ENCODE peak calls at places on chromosome 17, in ten cellular contexts. T is PC-3, J is lower lobe of right lung, V is kidney, P is left lung, M is pancreas, C is transverse colon, Z is tibial nerve, F is right lobe of liver, L is ovary. G is an unnamed sample. For H3K9me3, the result is how much of the 10 kb centered on the place peaks cover.

GRCh38 chr17:61414141-61414935 is 14.7 kb downstream of the TBX2 start:
- DNase-seq in M (no peak), J (peak), P (peak), L (no peak), V (no peak), Z (no peak), F (peak), C (no peak), T (peak), G (no peak)

GRCh38 chr17:44219126-44219635 is 294 bp downstream of the UBTF start:
- DNase-seq in J (peak), F (peak), L (peak), T (peak), M (peak), C (peak), P (peak), V (peak), Z (no peak), G (no peak)

GRCh38 chr17:79922161-79922569 is 82.9 kb upstream of the CBX4 start:
- DNase-seq in V (peak), F (peak), L (no peak), P (no peak), Z (no peak), M (no peak), T (no peak), C (peak), J (no peak), G (no peak)

GRCh38 chr17:13746379-13746778 is 144.7 kb upstream of the HS3ST3A1 start:
- DNase-seq in Z (no peak), T (no peak), J (no peak), L (no peak), V (no peak), P (no peak), F (no peak), M (no peak), C (no peak), G (no peak)

GRCh38 chr17:11492511-11492910 is 105.8 kb upstream of the DNAH9 start:
- DNase-seq in Z (no peak), C (no peak), L (no peak), M (no peak), V (no peak), P (no peak), T (no peak), J (no peak), F (no peak), G (no peak)

GRCh38 chr17:74861554-74862107 is 1.9 kb upstream of the GRIN2C start:
- DNase-seq in Z (no peak), M (no peak), F (no peak), V (no peak), P (no peak), L (peak), T (no peak), J (no peak), C (no peak), G (no peak)

GRCh38 chr17:50218071-50218759 is 16.8 kb upstream of the COL1A1 start:
- DNase-seq in V (no peak), F (no peak), P (no peak), T (peak), C (no peak), M (no peak), Z (no peak), J (no peak), L (no peak), G (no peak)

GRCh38 chr17:14886200-14886739 is 378.9 kb downstream of the PMP22 start:
- DNase-seq in F (no peak), J (no peak), V (no peak), P (no peak), T (peak), C (no peak), Z (no peak), M (no peak), L (no peak), G (no peak)

GRCh38 chr17:77599699-77600098 is 358.8 kb upstream of the TNRC6C start:
- DNase-seq in C (no peak), J (no peak), L (no peak), M (no peak), P (no peak), T (no peak), V (no peak), F (no peak), Z (no peak), G (no peak)

GRCh38 chr17:74513987-74514631 is 17.2 kb downstream of the CD300LB start:
- DNase-seq in J (no peak), L (no peak), T (peak), M (no peak), C (no peak), P (no peak), F (no peak), V (no peak), Z (peak), G (no peak)

GRCh38 chr17:19464033-19465026 is 53.3 kb downstream of the RNF112 start:
- DNase-seq in M (no peak), C (no peak), T (no peak), F (no peak), P (no peak), V (no peak), L (peak), J (no peak), Z (peak), G (no peak)

GRCh38 chr17:897970-898619 is 81.5 kb downstream of the NXN start:
- DNase-seq in P (no peak), T (no peak), J (no peak), L (no peak), Z (no peak), M (no peak), F (no peak), V (no peak), C (no peak), G (no peak)

GRCh38 chr17:79624658-79625478 is 14.0 kb upstream of the RBFOX3 start:
- DNase-seq in F (peak), V (peak), Z (no peak), L (peak), T (no peak), P (peak), C (peak), M (peak), J (peak), G (no peak)

GRCh38 chr17:58219789-58220183 is 731 bp upstream of the MKS1 start:
- DNase-seq in V (no peak), P (no peak), F (no peak), L (no peak), T (peak), J (no peak), M (no peak), Z (no peak), C (no peak), G (no peak)

GRCh38 chr17:45413498-45413923 is 19.2 kb downstream of the ARHGAP27 start:
- DNase-seq in J (peak), T (no peak), V (peak), C (peak), P (peak), L (no peak), Z (no peak), F (peak), M (no peak), G (no peak)

GRCh38 chr17:17269926-17270773 is 10.9 kb downstream of the COPS3 start:
- DNase-seq in P (no peak), M (no peak), V (no peak), F (no peak), T (peak), L (no peak), Z (no peak), J (no peak), C (no peak), G (no peak)

GRCh38 chr17:72566671-72567484 is 446.1 kb downstream of the SOX9 start:
- DNase-seq in Z (no peak), T (no peak), J (no peak), V (no peak), L (no peak), C (no peak), F (no peak), M (no peak), P (no peak), G (no peak)

GRCh38 chr17:74813793-74814192 is 37.6 kb upstream of the NAT9 start:
- DNase-seq in F (no peak), Z (no peak), C (no peak), M (no peak), L (no peak), T (no peak), J (no peak), P (no peak), V (no peak), G (no peak)

GRCh38 chr17:16915752-16916556 is 56.0 kb downstream of the TNFRSF13B start:
- DNase-seq in J (peak), L (no peak), P (peak), T (peak), V (no peak), M (peak), F (no peak), Z (peak), C (peak), G (no peak)

GRCh38 chr17:32819787-32820186 is 57.1 kb downstream of the MYO1D start:
- DNase-seq in T (no peak), P (no peak), J (no peak), C (no peak), M (no peak), Z (no peak), F (no peak), V (no peak), L (no peak), G (no peak)

GRCh38 chr17:67046398-67046797 is 2.0 kb downstream of the CACNG1 start:
- DNase-seq in L (no peak), P (no peak), T (no peak), Z (no peak), C (peak), V (peak), M (no peak), J (no peak), F (no peak), G (no peak)

GRCh38 chr17:81710514-81711308 is 1.4 kb upstream of the SLC25A10 start:
- DNase-seq in J (no peak), L (no peak), Z (no peak), M (no peak), C (peak), P (no peak), T (peak), V (peak), F (no peak), G (no peak)

DNA sequence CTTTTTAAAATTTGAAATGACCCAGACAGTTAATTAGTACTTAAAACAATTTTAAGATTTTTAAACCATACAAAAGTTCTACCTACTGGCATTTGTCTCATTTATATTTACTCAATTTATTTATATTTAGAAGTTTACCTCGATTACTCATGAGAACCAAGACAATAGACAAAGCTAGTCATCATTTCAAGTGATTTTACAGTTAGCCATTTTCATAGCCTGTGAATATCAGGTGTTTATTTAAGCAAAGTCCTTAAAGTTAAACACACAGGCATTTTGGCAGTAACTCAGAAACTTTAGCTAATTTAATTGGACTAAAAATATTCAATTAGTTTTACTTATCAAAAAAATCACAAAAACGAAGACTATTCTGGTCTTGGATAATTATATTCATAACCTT is 101.6 kb upstream of the KIF2B start:
- DNase-seq in V (no peak), J (no peak), C (no peak), P (no peak), L (no peak), F (no peak), T (no peak), M (no peak), Z (no peak), G (no peak)
- H3K9me3 ChIP-seq in V (under half), J (under half), C (under half), P (under half), L (under half), F (under half), T (under half), M (under half), Z (under half), G (under half)

GRCh38 chr17:63448655-63449054 is 2.5 kb upstream of the CYB561 start:
- DNase-seq in V (no peak), J (no peak), C (no peak), T (no peak), M (no peak), F (no peak), Z (no peak), P (no peak), L (no peak), G (no peak)
- TF ChIP-seq CTCF in V (no peak), J (no peak), C (no peak), T (no peak), M (no peak), F (no peak), Z (no peak), P (no peak), L (no peak), G (no peak)

GRCh38 chr17:36938566-36939058 is 1.3 kb downstream of the LHX1 start:
- DNase-seq in V (no peak), T (no peak), L (no peak), P (no peak), C (no peak), Z (no peak), F (no peak), M (no peak), J (no peak), G (no peak)

GRCh38 chr17:36941265-36942021 is 4.2 kb downstream of the LHX1 start:
- DNase-seq in V (no peak), L (no peak), Z (no peak), J (no peak), C (no peak), M (no peak), P (no peak), T (no peak), F (no peak), G (no peak)

GRCh38 chr17:36940313-36941264 is 3.3 kb downstream of the LHX1 start:
- DNase-seq in Z (no peak), P (no peak), T (no peak), J (no peak), V (no peak), C (no peak), L (no peak), F (no peak), M (no peak), G (no peak)

GRCh38 chr17:36939059-36939943 is 2.0 kb downstream of the LHX1 start:
- DNase-seq in J (no peak), L (no peak), P (no peak), M (no peak), Z (no peak), C (no peak), F (no peak), T (no peak), V (no peak), G (no peak)

GRCh38 chr17:36939944-36940312 is 2.7 kb downstream of the LHX1 start:
- DNase-seq in F (no peak), M (no peak), L (no peak), T (no peak), V (no peak), C (no peak), P (no peak), J (no peak), Z (no peak), G (no peak)
- H3K4me3 ChIP-seq in F (no peak), M (no peak), L (no peak), T (no peak), V (peak), C (no peak), P (no peak), J (no peak), Z (no peak), G (no peak)

GRCh38 chr17:9414471-9414870 is 161.1 kb downstream of the STX8 start:
- DNase-seq in T (no peak), L (no peak), Z (no peak), F (no peak), J (no peak), M (no peak), P (no peak), C (no peak), V (no peak), G (no peak)

GRCh38 chr17:9424071-9424640 is 151.5 kb downstream of the STX8 start:
- DNase-seq in T (no peak), Z (no peak), C (no peak), J (no peak), P (no peak), V (no peak), M (no peak), F (no peak), L (no peak), G (no peak)

GRCh38 chr17:9421525-9421924 is 154.1 kb downstream of the STX8 start:
- DNase-seq in J (no peak), V (no peak), Z (no peak), P (no peak), L (no peak), C (no peak), T (no peak), F (no peak), M (no peak), G (no peak)

DNA sequence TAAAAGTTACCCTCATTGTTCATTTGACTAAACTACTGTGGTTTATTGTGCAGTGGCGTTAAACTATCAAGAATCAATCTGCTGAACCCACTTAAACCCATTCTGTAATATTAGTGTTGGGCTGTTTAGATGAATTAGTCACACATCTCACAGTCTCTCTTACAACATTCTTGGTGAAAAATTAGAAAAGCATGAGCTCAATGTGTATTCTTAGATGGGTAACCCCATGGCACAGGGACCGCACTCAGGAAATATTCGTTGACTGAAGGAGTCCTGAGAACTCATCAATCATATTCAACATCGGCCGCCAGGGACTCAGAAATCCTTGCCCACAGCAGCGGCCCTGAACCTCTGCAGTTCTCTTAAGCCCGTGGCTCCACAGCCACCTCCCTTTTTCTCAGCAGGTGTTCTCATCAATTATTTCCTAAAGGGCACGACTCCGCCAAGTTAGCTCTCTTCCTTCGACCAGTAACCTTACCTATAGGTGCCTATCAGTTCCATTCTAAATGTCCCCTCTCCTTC is 155.6 kb downstream of the STX8 start:
- DNase-seq in T (no peak), M (no peak), P (no peak), J (no peak), V (no peak), F (no peak), L (no peak), Z (no peak), C (no peak), G (no peak)
- H3K9me3 ChIP-seq in T (under half), M (under half), P (under half), J (under half), V (under half), F (under half), L (under half), Z (under half), C (under half), G (under half)

GRCh38 chr17:7589204-7589868 is 558 bp downstream of the SOX15 start:
- DNase-seq in L (peak), J (peak), V (peak), Z (peak), T (peak), C (peak), P (peak), M (peak), F (peak), G (no peak)
- TF ChIP-seq CTCF in L (peak), J (peak), V (peak), Z (peak), T (peak), C (peak), P (peak), M (peak), F (peak), G (peak)

GRCh38 chr17:40515491-40516041 is 14.1 kb upstream of the TNS4 start:
- DNase-seq in T (no peak), M (no peak), L (peak), C (no peak), Z (no peak), V (no peak), J (no peak), F (no peak), P (peak), G (no peak)
- H3K4me3 ChIP-seq in T (no peak), M (no peak), L (no peak), C (no peak), Z (no peak), V (no peak), J (no peak), F (no peak), P (no peak), G (no peak)